ENCODE peak calls at places on chromosomes 3 and 15, in four cellular contexts. C, T, M and A are unnamed samples.

GRCh38 chr3:133512416-133513089 is 60.9 kb upstream of the CDV3 start:
- DNase-seq in C (no peak), T (no peak), M (no peak), A (peak)

GRCh38 chr15:33411596-33412545 is 101.1 kb downstream of the RYR3 start:
- DNase-seq in T (no peak), C (no peak), M (no peak), A (no peak)

GRCh38 chr3:186653984-186654383 is 11.8 kb upstream of the HRG start:
- DNase-seq in T (no peak), M (no peak), C (peak), A (no peak)

GRCh38 chr15:85380860-85381535 is 595 bp downstream of the AKAP13 start:
- DNase-seq in T (peak), C (peak), M (peak), A (peak)

GRCh38 chr15:75508741-75509532 is 57.4 kb upstream of the SIN3A start:
- DNase-seq in M (peak), C (peak), T (no peak), A (peak)

GRCh38 chr3:173402656-173403055 is 5.1 kb downstream of the NLGN1 start:
- DNase-seq in C (no peak), M (no peak), T (no peak), A (no peak)

GRCh38 chr15:31358957-31359721 is 32.5 kb downstream of the KLF13 start:
- DNase-seq in M (no peak), T (no peak), C (no peak), A (no peak)

GRCh38 chr3:109081746-109082510 is 36.0 kb downstream of the MORC1 start:
- DNase-seq in M (peak), C (peak), T (peak), A (peak)

GRCh38 chr3:127134466-127134865 is 58.5 kb upstream of the PRR23E start:
- DNase-seq in C (no peak), M (no peak), T (no peak), A (no peak)

GRCh38 chr3:173109143-173109542 is 31.9 kb downstream of the SPATA16 start:
- DNase-seq in T (no peak), C (no peak), M (no peak), A (no peak)

GRCh38 chr15:82081904-82082810 is 36.3 kb upstream of the MEX3B start:
- DNase-seq in C (peak), M (peak), T (no peak), A (no peak)

GRCh38 chr15:88623061-88623460 is 1.9 kb downstream of the AEN start:
- DNase-seq in M (no peak), T (peak), C (peak), A (peak)

GRCh38 chr15:45728641-45729040 is 93.8 kb downstream of the SQOR start:
- DNase-seq in C (no peak), M (no peak), T (no peak), A (no peak)

GRCh38 chr3:169234595-169234994 is 428.9 kb downstream of the MECOM start:
- DNase-seq in T (no peak), M (no peak), C (no peak), A (no peak)

GRCh38 chr3:159170436-159171003 is 368.7 kb downstream of the MFSD1 start:
- DNase-seq in C (peak), M (no peak), T (no peak), A (peak)

GRCh38 chr3:197494366-197495058 is 61.3 kb downstream of the BDH1 start:
- DNase-seq in C (no peak), M (no peak), T (peak), A (no peak)

GRCh38 chr15:90402806-90403205 is 14.8 kb downstream of the IQGAP1 start:
- DNase-seq in T (no peak), C (no peak), M (no peak), A (no peak)

GRCh38 chr15:82919231-82919886 is 33.2 kb downstream of the HOMER2 start:
- DNase-seq in T (no peak), C (no peak), M (no peak), A (no peak)

GRCh38 chr3:159189994-159190669 is 388.3 kb downstream of the MFSD1 start:
- DNase-seq in T (no peak), M (no peak), C (peak), A (peak)

GRCh38 chr3:194298331-194299227 is 52.5 kb downstream of the CPN2 start:
- DNase-seq in C (no peak), M (no peak), T (no peak), A (no peak)

GRCh38 chr3:54970895-54971294 is 43.0 kb upstream of the LRTM1 start:
- DNase-seq in M (no peak), T (no peak), C (no peak), A (no peak)

GRCh38 chr15:90582553-90582952 is 52.8 kb downstream of the CRTC3 start:
- DNase-seq in C (no peak), M (no peak), T (no peak), A (no peak)